ENCODE peak calls at places on chromosomes 13 and 19, in ten cellular contexts. Y, L, K, A, T, S, M, U, B and N are unnamed samples.

GRCh38 chr13:29847501-29847983 is 2.9 kb downstream of the UBL3 start:
- DNase-seq in M (no peak), K (peak; percentile 7), Y (no peak), T (no peak), L (no peak), S (no peak), A (no peak), U (no peak), B (no peak), N (no peak)

GRCh38 chr19:44796701-44797115 is 12.2 kb upstream of the BCAM start:
- DNase-seq in B (peak; percentile 82), L (no peak), A (peak; percentile 69), S (no peak), Y (no peak), M (peak; percentile 11), K (peak; percentile 91), U (no peak), T (no peak), N (no peak)

GRCh38 chr13:40389081-40389641 is 277.3 kb downstream of the FOXO1 start:
- DNase-seq in M (no peak), T (peak; percentile 75), L (no peak), Y (no peak), S (no peak), B (no peak), K (no peak), A (no peak), U (no peak), N (no peak)

GRCh38 chr13:49629947-49630346 is 1.6 kb downstream of the ARL11 start:
- DNase-seq in U (no peak), Y (no peak), L (no peak), S (no peak), M (no peak), T (no peak), B (no peak), A (no peak), K (no peak), N (no peak)

GRCh38 chr13:43078399-43078798 is 55.0 kb downstream of the DNAJC15 start:
- DNase-seq in Y (no peak), L (no peak), T (no peak), S (no peak), M (no peak), K (no peak), B (no peak), A (no peak), U (no peak), N (no peak)

GRCh38 chr13:106651442-106651841 is 83.5 kb upstream of the ARGLU1 start:
- DNase-seq in K (no peak), B (no peak), M (no peak), L (no peak), U (no peak), A (no peak), S (no peak), T (no peak), Y (no peak), N (no peak)

GRCh38 chr19:8695911-8696310 is 2.7 kb downstream of the ACTL9 start:
- DNase-seq in K (no peak), B (no peak), S (no peak), A (no peak), L (no peak), T (no peak), M (no peak), Y (no peak), U (no peak), N (no peak)

GRCh38 chr13:46124967-46125933 is 20.4 kb upstream of the CPB2 start:
- DNase-seq in A (no peak), M (no peak), S (no peak), B (no peak), T (no peak), Y (no peak), K (no peak), L (no peak), U (no peak), N (no peak)

GRCh38 chr13:23447927-23448326 is 14.4 kb upstream of the SACS start:
- DNase-seq in Y (no peak), M (no peak), U (no peak), K (no peak), B (no peak), S (peak; percentile 44), A (no peak), T (no peak), L (no peak), N (no peak)

GRCh38 chr13:22880756-22881701 is 299.8 kb upstream of the SGCG start:
- DNase-seq in M (no peak), A (no peak), L (no peak), T (no peak), Y (no peak), S (no peak), B (no peak), K (no peak), U (no peak), N (no peak)

GRCh38 chr13:22736084-22736767 is 444.6 kb upstream of the SGCG start:
- DNase-seq in Y (no peak), K (no peak), M (no peak), S (no peak), T (no peak), U (no peak), A (no peak), L (no peak), B (no peak), N (no peak)

GRCh38 chr13:58655086-58655485 is 1023.5 kb downstream of the PCDH17 start:
- DNase-seq in Y (no peak), T (no peak), U (no peak), A (no peak), K (no peak), M (no peak), B (no peak), L (no peak), S (no peak), N (no peak)

GRCh38 chr13:60000081-60000480 is 163.6 kb downstream of the DIAPH3 start:
- DNase-seq in K (no peak), L (no peak), S (peak; percentile 10), Y (no peak), M (no peak), T (no peak), U (no peak), A (no peak), B (no peak), N (no peak)

GRCh38 chr19:19021115-19021514 is 12.2 kb downstream of the SUGP2 start:
- DNase-seq in S (no peak), U (no peak), L (no peak), Y (no peak), A (no peak), B (no peak), K (no peak), M (no peak), T (no peak), N (no peak)

GRCh38 chr13:103066991-103067390 is 774 bp upstream of the SLC10A2 start:
- DNase-seq in B (no peak), A (no peak), Y (no peak), U (no peak), M (no peak), L (no peak), K (no peak), S (no peak), T (no peak), N (no peak)

GRCh38 chr19:43798546-43799409 is 3.5 kb downstream of the LYPD5 start:
- DNase-seq in B (peak; percentile 57), T (peak; percentile 89), A (peak; percentile 62), L (no peak), K (peak; percentile 57), S (no peak), M (peak; percentile 37), U (no peak), Y (no peak), N (no peak)

GRCh38 chr19:19567391-19567790 is 29.3 kb downstream of the CILP2 start:
- DNase-seq in T (no peak), M (no peak), L (no peak), B (no peak), A (no peak), K (no peak), U (no peak), S (no peak), Y (no peak), N (no peak)